ENCODE peak calls at places on chromosomes 7 and 10, in four cellular contexts. One of them, this sample, is unnamed.
A peak's percentile ranks its signal among the peaks of the same experiment; 100 is the strongest.

GRCh38 chr7:131924857-131925256 is 368.4 kb upstream of the PODXL start:
- DNase-seq in astrocyte: no peak
- DNase-seq in GM23248: no peak
- DNase-seq in mesendoderm: no peak
- DNase-seq in this sample: no peak

GRCh38 chr10:95755511-95756004 is 405 bp upstream of the ENTPD1 start:
- DNase-seq in astrocyte: no peak
- DNase-seq in mesendoderm: peak; percentile 77
- DNase-seq in GM23248: no peak
- DNase-seq in this sample: no peak

GRCh38 chr7:37235813-37236212 is 212.9 kb downstream of the ELMO1 start:
- DNase-seq in GM23248: no peak
- DNase-seq in astrocyte: no peak
- DNase-seq in mesendoderm: no peak
- DNase-seq in this sample: no peak

GRCh38 chr10:4474829-4475228 is 351.2 kb upstream of the AKR1E2 start:
- DNase-seq in GM23248: no peak
- DNase-seq in mesendoderm: peak; percentile 48
- DNase-seq in astrocyte: peak; percentile 4
- DNase-seq in this sample: peak; percentile 52

GRCh38 chr10:126597206-126597605 is 73.3 kb downstream of the C10orf90 start:
- DNase-seq in astrocyte: peak; percentile 12
- DNase-seq in GM23248: peak; percentile 47
- DNase-seq in mesendoderm: no peak
- DNase-seq in this sample: no peak

GRCh38 chr7:145681159-145681558 is 435.4 kb upstream of the CNTNAP2 start:
- DNase-seq in GM23248: no peak
- DNase-seq in astrocyte: no peak
- DNase-seq in mesendoderm: no peak
- DNase-seq in this sample: no peak

GRCh38 chr10:108523016-108523415 is 1358.5 kb upstream of the SORCS1 start:
- DNase-seq in astrocyte: no peak
- DNase-seq in GM23248: no peak
- DNase-seq in mesendoderm: no peak
- DNase-seq in this sample: no peak

GRCh38 chr10:121661451-121661851 is 63.2 kb upstream of the FGFR2 start:
- DNase-seq in mesendoderm: no peak
- DNase-seq in astrocyte: no peak
- DNase-seq in GM23248: no peak
- DNase-seq in this sample: no peak

GRCh38 chr7:104133238-104133637 is 74.6 kb downstream of the ORC5 start:
- DNase-seq in astrocyte: no peak
- DNase-seq in GM23248: no peak
- DNase-seq in mesendoderm: no peak
- DNase-seq in this sample: no peak

GRCh38 chr7:1823376-1824150 is 153.5 kb downstream of the ELFN1 start:
- DNase-seq in mesendoderm: no peak
- DNase-seq in astrocyte: no peak
- DNase-seq in GM23248: no peak
- DNase-seq in this sample: no peak

GRCh38 chr7:138902156-138902555 is 79.0 kb downstream of the KIAA1549 start:
- DNase-seq in GM23248: no peak
- DNase-seq in astrocyte: no peak
- DNase-seq in mesendoderm: no peak
- DNase-seq in this sample: no peak

GRCh38 chr7:49845626-49846025 is 72.2 kb downstream of the VWC2 start:
- DNase-seq in astrocyte: no peak
- DNase-seq in mesendoderm: no peak
- DNase-seq in GM23248: no peak
- DNase-seq in this sample: no peak

DNA sequence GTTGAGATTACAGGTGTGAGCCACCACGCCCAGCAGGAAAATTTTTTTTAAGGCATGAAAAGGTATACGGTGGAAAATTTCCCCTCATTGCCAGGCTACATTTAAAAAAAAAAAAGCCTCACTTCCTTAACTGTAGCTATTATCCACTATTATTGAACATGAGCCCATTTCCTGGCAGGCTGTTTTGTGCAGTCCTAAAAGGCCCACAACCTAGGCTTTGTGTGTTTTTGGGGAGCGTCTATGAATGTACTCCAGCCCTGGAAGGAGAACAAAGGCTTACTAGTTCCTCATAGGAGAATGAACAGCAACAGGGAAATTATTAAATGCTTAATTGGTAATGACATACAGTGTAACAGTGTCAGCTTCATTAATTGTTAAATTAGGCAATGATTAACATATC is 111.0 kb downstream of the ABLIM1 start:
- DNase-seq in mesendoderm: no peak
- DNase-seq in GM23248: no peak
- DNase-seq in astrocyte: no peak
- DNase-seq in this sample: no peak
- H3K9ac ChIP-seq in mesendoderm: no peak overlapping the region
- H3K9ac ChIP-seq in GM23248: no peak overlapping the region
- H3K9ac ChIP-seq in astrocyte: no peak overlapping the region
- H3K9ac ChIP-seq in this sample: no peak overlapping the region

DNA sequence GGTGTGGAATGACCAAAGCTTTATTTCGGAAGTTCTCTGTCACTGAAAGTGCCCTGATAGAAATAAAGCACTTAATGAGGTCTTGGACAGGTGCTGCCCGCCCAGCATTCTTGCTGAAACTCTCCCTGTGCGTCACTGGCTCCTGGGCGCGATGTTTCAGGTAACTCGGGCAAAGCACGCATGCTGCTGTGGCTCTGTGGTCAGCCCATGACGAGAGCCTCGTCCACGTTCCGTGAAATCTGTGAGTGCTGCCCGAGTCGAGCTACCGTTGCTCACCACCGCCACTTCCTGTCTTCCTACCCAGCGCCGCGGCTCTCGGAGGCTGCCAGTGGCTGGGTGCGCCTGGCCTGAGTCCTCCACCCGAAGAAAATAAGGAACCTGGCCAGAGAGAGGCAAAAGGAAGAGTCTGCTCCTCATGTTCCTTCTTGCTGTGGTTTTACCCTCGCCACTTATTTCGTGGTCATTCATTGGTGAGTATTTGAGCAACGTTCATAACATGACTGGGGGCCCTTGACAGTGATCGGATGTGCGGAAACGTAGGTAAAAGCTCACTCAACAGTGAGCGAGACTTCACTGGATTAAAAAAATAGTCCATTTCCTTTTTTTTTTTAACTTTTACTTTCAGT is 95.5 kb downstream of the MAP3K8 start:
- DNase-seq in GM23248: no peak
- DNase-seq in astrocyte: no peak
- DNase-seq in mesendoderm: no peak
- DNase-seq in this sample: no peak
- H3K9ac ChIP-seq in GM23248: no peak overlapping the region
- H3K9ac ChIP-seq in astrocyte: no peak overlapping the region
- H3K9ac ChIP-seq in mesendoderm: no peak overlapping the region
- H3K9ac ChIP-seq in this sample: no peak overlapping the region

GRCh38 chr7:355568-355967 is 65.6 kb downstream of the FOXL3 start:
- DNase-seq in GM23248: no peak
- DNase-seq in astrocyte: no peak
- DNase-seq in mesendoderm: no peak
- DNase-seq in this sample: no peak

GRCh38 chr7:354597-355470 is 64.9 kb downstream of the FOXL3 start:
- DNase-seq in mesendoderm: no peak
- DNase-seq in astrocyte: no peak
- DNase-seq in GM23248: no peak
- DNase-seq in this sample: no peak

GRCh38 chr7:356087-356486 is 66.1 kb downstream of the FOXL3 start:
- DNase-seq in GM23248: no peak
- DNase-seq in astrocyte: no peak
- DNase-seq in mesendoderm: no peak
- DNase-seq in this sample: peak; percentile 53

GRCh38 chr7:351681-352480 is 61.9 kb downstream of the FOXL3 start:
- DNase-seq in GM23248: peak; percentile 16
- DNase-seq in mesendoderm: no peak
- DNase-seq in astrocyte: no peak
- DNase-seq in this sample: no peak

DNA sequence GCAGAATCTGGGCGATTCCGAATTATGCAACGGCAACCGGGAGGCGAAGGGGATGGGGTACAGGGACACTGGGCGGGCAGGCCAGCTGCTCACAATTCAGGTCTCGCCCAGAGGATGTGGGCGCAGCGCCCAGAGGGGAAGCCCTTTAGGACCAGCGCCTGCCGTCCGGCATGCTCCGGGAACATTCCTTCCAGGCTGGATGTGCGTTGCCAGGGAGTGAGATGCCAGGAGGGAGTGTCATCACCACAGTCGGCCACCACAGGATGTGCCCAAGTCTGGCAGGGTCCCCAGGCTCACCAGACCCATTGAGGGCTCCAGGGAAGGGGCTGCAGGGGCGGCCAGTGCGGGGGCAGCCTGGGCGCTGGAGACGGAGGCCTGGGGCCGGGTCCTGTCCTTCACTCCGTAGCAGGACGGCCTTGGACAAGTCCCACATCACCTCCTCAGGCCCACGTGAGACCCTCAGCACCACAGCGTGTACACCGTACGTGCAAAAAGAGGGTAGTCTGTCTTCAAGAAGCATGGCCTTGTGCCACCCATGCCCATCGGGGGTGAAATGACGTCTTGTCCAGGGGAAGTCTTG is 63.9 kb downstream of the FOXL3 start:
- DNase-seq in astrocyte: peak; percentile 62
- DNase-seq in GM23248: no peak
- DNase-seq in mesendoderm: no peak
- DNase-seq in this sample: peak; percentile 34
- H3K9ac ChIP-seq in astrocyte: no peak overlapping the region
- H3K9ac ChIP-seq in GM23248: no peak overlapping the region
- H3K9ac ChIP-seq in mesendoderm: no peak overlapping the region
- H3K9ac ChIP-seq in this sample: no peak overlapping the region

DNA sequence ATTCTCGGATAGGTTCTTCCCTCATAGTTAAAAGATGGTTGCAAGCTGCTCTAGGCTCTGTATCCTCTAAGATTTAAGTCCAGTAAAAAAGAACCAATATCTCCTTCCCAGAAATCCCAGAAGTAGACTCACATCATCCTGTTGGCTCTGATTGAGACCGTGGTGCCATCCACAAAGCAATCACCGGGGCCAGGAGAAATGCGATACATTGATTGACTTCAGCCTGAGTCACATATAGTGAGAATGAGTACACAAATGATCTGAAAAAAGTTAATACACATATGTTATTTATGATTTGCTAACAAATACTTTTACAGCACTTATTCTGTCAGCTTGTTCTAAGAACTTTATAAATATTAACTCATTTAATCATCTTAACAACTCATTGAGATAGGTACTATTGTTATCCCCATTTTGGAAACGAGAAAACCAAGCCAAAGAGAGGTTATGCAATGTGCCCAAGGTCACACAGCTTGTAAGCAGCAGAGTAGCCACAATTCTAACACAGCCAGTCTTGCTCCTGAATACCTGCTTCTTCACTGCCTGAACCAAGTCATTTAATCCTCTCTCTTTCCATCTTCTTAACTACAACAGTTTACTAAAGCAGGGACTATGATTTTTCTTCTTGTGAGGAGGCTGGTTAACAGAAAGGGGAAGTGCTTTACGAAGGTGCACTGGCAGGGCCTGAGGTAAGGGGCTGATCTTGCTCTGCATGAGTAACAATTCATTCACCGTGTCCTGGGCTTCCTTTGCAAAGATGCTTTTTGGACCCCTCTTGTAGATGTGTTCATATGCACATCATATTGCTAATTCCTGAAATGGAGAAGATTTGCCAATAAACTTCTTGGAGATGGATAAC is 177.0 kb downstream of the REEP3 start:
- DNase-seq in mesendoderm: no peak
- DNase-seq in astrocyte: no peak
- DNase-seq in GM23248: no peak
- DNase-seq in this sample: no peak
- H3K9ac ChIP-seq in mesendoderm: no peak overlapping the region
- H3K9ac ChIP-seq in astrocyte: no peak overlapping the region
- H3K9ac ChIP-seq in GM23248: no peak overlapping the region
- H3K9ac ChIP-seq in this sample: no peak overlapping the region

GRCh38 chr10:113131611-113132330 is 181.7 kb downstream of the TCF7L2 start:
- DNase-seq in GM23248: peak; percentile 93
- DNase-seq in mesendoderm: no peak
- DNase-seq in astrocyte: peak; percentile 84
- DNase-seq in this sample: peak; percentile 5
- H3K9ac ChIP-seq in GM23248: peak overlapping the region; percentile 74
- H3K9ac ChIP-seq in mesendoderm: no peak overlapping the region
- H3K9ac ChIP-seq in astrocyte: no peak overlapping the region
- H3K9ac ChIP-seq in this sample: no peak overlapping the region

GRCh38 chr7:105268511-105269392 is 120.0 kb downstream of the SRPK2 start:
- DNase-seq in mesendoderm: no peak
- DNase-seq in astrocyte: peak; percentile 70
- DNase-seq in GM23248: peak; percentile 74
- DNase-seq in this sample: peak; percentile 62
- H3K9ac ChIP-seq in mesendoderm: no peak overlapping the region
- H3K9ac ChIP-seq in astrocyte: peak overlapping the region; percentile 70
- H3K9ac ChIP-seq in GM23248: peak overlapping the region; percentile 75
- H3K9ac ChIP-seq in this sample: peak overlapping the region; percentile 87

GRCh38 chr10:61663466-61663865 is 737 bp downstream of the CABCOCO1 start:
- DNase-seq in mesendoderm: peak; percentile 32
- DNase-seq in astrocyte: no peak
- DNase-seq in GM23248: peak; percentile 16
- DNase-seq in this sample: no peak
- H3K9ac ChIP-seq in mesendoderm: no peak overlapping the region
- H3K9ac ChIP-seq in astrocyte: peak overlapping the region; percentile 82
- H3K9ac ChIP-seq in GM23248: peak overlapping the region; percentile 69
- H3K9ac ChIP-seq in this sample: no peak overlapping the region

DNA sequence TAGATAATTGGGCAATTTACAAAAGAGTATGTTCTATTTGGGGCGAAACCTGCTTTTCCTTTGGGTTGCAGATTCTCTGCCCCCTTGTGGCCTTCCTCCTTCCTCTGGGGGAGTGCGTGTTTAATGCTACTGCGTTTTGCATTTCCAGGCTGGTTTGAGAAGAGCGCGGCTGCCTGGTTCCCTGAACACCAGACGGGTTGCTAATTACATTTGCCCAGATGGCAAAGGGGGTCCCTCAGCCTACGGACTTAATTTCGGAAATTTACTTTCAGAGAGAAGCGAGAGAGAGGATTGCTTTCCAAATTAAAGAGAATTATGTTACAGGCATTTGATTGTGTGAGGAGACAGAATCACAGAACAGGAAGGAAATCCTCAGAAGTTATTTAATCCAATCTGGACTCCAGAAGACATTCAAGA is 91.9 kb upstream of the JAZF1 start:
- DNase-seq in mesendoderm: peak; percentile 76
- DNase-seq in GM23248: peak; percentile 76
- DNase-seq in astrocyte: peak; percentile 30
- DNase-seq in this sample: no peak
- H3K9ac ChIP-seq in mesendoderm: no peak overlapping the region
- H3K9ac ChIP-seq in GM23248: peak overlapping the region; percentile 61
- H3K9ac ChIP-seq in astrocyte: peak overlapping the region; percentile 43
- H3K9ac ChIP-seq in this sample: no peak overlapping the region

DNA sequence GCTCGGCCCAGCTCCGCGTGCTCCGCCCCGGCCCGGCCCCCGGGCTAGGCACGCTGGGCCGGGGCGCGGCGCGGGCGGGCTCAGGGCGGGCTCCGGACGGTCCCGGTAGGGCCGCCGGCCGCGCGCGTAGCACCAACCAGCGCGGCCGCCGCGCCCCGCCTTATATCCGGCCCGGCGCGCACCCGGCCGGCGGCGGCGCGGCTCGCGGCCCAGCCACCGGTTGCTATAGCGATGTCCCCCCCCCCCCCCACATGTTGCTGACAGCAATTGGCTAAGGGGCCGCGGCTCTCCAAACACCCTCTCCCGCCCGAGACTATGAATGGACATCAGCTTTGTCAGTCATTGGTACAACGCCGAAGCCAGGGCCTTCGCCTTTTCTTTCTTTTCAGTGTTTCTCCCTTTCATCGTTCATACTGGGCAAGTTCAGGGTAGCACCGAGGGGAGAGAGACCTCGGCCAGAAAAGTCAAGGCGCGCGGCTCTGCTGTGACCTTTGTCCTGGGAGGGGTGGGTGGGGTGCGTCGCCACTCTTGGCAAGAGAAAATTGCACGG is 354.1 kb downstream of the DNAJB6 start:
- DNase-seq in astrocyte: peak; percentile 94
- DNase-seq in GM23248: peak; percentile 51
- DNase-seq in mesendoderm: peak; percentile 94
- DNase-seq in this sample: peak; percentile 26
- H3K9ac ChIP-seq in astrocyte: peak overlapping the region; percentile 59
- H3K9ac ChIP-seq in GM23248: no peak overlapping the region
- H3K9ac ChIP-seq in mesendoderm: no peak overlapping the region
- H3K9ac ChIP-seq in this sample: no peak overlapping the region